ENCODE peak calls at places on chromosomes 4 and X, in eight cellular contexts. G is amniotic stem cell; I is GM23338; Q is heart left ventricle; V is HuH-7; N is COR-L47; J is activated naive CD4-positive, alpha-beta T cell treated with anti-CD3 and anti-CD28 coated beads for 36 hours; K is NCI-H460. W is an unnamed sample.

GRCh38 chr4:86970447-86971354 is 35.9 kb downstream of the AFF1 start:
- DNase-seq in G (no peak), I (no peak), Q (no peak), V (no peak), N (no peak), J (no peak), K (no peak), W (peak)

GRCh38 chr4:106495498-106495897 is 126.9 kb upstream of the GIMD1 start:
- DNase-seq in G (no peak), I (no peak), Q (no peak), V (no peak), N (no peak), J (no peak), K (no peak), W (no peak)

GRCh38 chr4:39883645-39884044 is 94.1 kb downstream of the PDS5A start:
- DNase-seq in G (no peak), I (no peak), Q (no peak), V (no peak), N (no peak), J (no peak), K (no peak), W (no peak)

GRCh38 chr4:155796031-155796430 is 37.2 kb downstream of the GUCY1B1 start:
- DNase-seq in G (no peak), I (peak), Q (no peak), V (peak), N (no peak), J (no peak), K (peak), W (no peak)

GRCh38 chrX:125151146-125151545 is 168.5 kb upstream of the TEX13C start:
- DNase-seq in G (no peak), I (no peak), Q (no peak), V (no peak), N (no peak), J (no peak), K (no peak), W (no peak)

GRCh38 chr4:163866728-163867313 is 372.3 kb downstream of the TMA16 start:
- DNase-seq in G (no peak), I (no peak), Q (no peak), V (no peak), N (no peak), J (no peak), K (no peak), W (no peak)

GRCh38 chr4:123449780-123450179 is 53.2 kb downstream of the SPRY1 start:
- DNase-seq in G (no peak), I (no peak), Q (no peak), V (no peak), N (no peak), J (no peak), K (no peak), W (no peak)

GRCh38 chrX:99242001-99242400 is 1168.1 kb downstream of the PCDH19 start:
- DNase-seq in G (no peak), I (peak), Q (no peak), V (no peak), N (no peak), J (no peak), K (no peak), W (no peak)

GRCh38 chr4:6999172-7000086 is 43.7 kb upstream of the TADA2B start:
- DNase-seq in G (no peak), I (no peak), Q (no peak), V (no peak), N (no peak), J (peak), K (no peak), W (no peak)

GRCh38 chr4:77434299-77435092 is 171.1 kb upstream of the CXCL13 start:
- DNase-seq in G (no peak), I (no peak), Q (peak), V (no peak), N (no peak), J (no peak), K (no peak), W (no peak)

GRCh38 chr4:152045781-152046571 is 285.2 kb upstream of the GATB start:
- DNase-seq in G (no peak), I (peak), Q (peak), V (peak), N (no peak), J (peak), K (no peak), W (peak)

GRCh38 chr4:8188743-8189550 is 10.1 kb upstream of the SH3TC1 start:
- DNase-seq in G (no peak), I (no peak), Q (peak), V (no peak), N (peak), J (no peak), K (no peak), W (peak)

GRCh38 chr4:128229458-128229805 is 58.2 kb downstream of the PGRMC2 start:
- DNase-seq in G (no peak), I (no peak), Q (no peak), V (no peak), N (no peak), J (no peak), K (no peak), W (no peak)

GRCh38 chrX:13689519-13690211 is 737 bp downstream of the RAB9A start:
- DNase-seq in G (no peak), I (peak), Q (no peak), V (no peak), N (no peak), J (no peak), K (no peak), W (no peak)

GRCh38 chrX:153926863-153927685 is 1.0 kb upstream of the ARHGAP4 start:
- DNase-seq in G (no peak), I (no peak), Q (peak), V (no peak), N (peak), J (peak), K (peak), W (peak)

W was measured in NCI-H2107.